ENCODE peak calls at places on chromosomes 13 and 19, in ten cellular contexts. T is stimulated activated CD4-positive, alpha-beta T cell treated with anti-CD3 and anti-CD28 coated beads, Interleukin-12 subunit alpha, Interleukin-12 subunit beta, amount 100 ng/mL, for 4 hours; M is upper lobe of right lung; D is HFFc6; N is heart left ventricle; P is NCI-H2227 treated with DMSO at 0.1 percent for 48 hours; I is pancreas; V is fibroblast of the conjunctiva; W is osteocyte; J is astrocyte of the cerebellum. A is an unnamed sample.

GRCh38 chr13:106561551-106562170 is 6.3 kb downstream of the ARGLU1 start:
- DNase-seq in P (no peak), I (no peak), T (peak), N (peak), J (no peak), D (no peak), W (no peak), M (no peak), V (no peak), A (no peak)

GRCh38 chr13:20193142-20193923 is 595 bp upstream of the GJB2 start:
- DNase-seq in D (no peak), P (no peak), J (no peak), M (no peak), I (no peak), T (no peak), W (no peak), V (no peak), N (no peak), A (no peak)

GRCh38 chr13:79062291-79062690 is 343.8 kb downstream of the RBM26 start:
- DNase-seq in D (no peak), T (no peak), V (no peak), M (no peak), J (no peak), N (no peak), I (no peak), W (no peak), P (no peak), A (no peak)

GRCh38 chr13:111938743-111939142 is 128.2 kb upstream of the SOX1 start:
- DNase-seq in N (no peak), P (no peak), V (no peak), I (no peak), W (peak), J (no peak), D (no peak), M (no peak), T (no peak), A (no peak)

GRCh38 chr13:29849731-29850212 is 645 bp downstream of the UBL3 start:
- DNase-seq in N (peak), T (peak), J (no peak), P (no peak), I (peak), W (no peak), V (no peak), D (peak), M (peak), A (peak)

GRCh38 chr13:26050568-26051230 is 1.1 kb downstream of the SHISA2 start:
- DNase-seq in W (peak), I (no peak), D (no peak), M (peak), T (no peak), P (peak), N (peak), V (no peak), J (no peak), A (peak)

GRCh38 chr19:38209671-38210457 is 14.2 kb downstream of the DPF1 start:
- DNase-seq in D (peak), J (no peak), P (peak), M (peak), V (peak), T (no peak), W (no peak), N (peak), I (no peak), A (peak)

GRCh38 chr19:29586401-29586800 is 19.7 kb upstream of the POP4 start:
- DNase-seq in J (no peak), D (no peak), N (no peak), I (no peak), M (no peak), P (no peak), T (no peak), W (no peak), V (no peak), A (no peak)

GRCh38 chr13:110963554-110963970 is 48.7 kb upstream of the ANKRD10 start:
- DNase-seq in D (no peak), M (no peak), T (no peak), P (no peak), V (no peak), N (no peak), J (no peak), I (no peak), W (no peak), A (no peak)

GRCh38 chr19:18659281-18660050 is 22.6 kb downstream of the KLHL26 start:
- DNase-seq in M (no peak), V (no peak), D (no peak), T (no peak), N (peak), J (no peak), W (no peak), I (no peak), P (no peak), A (no peak)

GRCh38 chr13:30863231-30863630 is 42.8 kb upstream of the MEDAG start:
- DNase-seq in W (no peak), P (no peak), D (no peak), J (no peak), V (no peak), N (no peak), M (no peak), T (no peak), I (no peak), A (no peak)

GRCh38 chr19:14150770-14151661 is 14.6 kb upstream of the ASF1B start:
- DNase-seq in M (no peak), P (no peak), V (no peak), T (no peak), J (no peak), N (no peak), D (no peak), W (no peak), I (no peak), A (no peak)

GRCh38 chr19:4811328-4812131 is 20.0 kb downstream of the TICAM1 start:
- DNase-seq in N (peak), D (peak), P (no peak), M (peak), V (peak), I (peak), T (peak), J (no peak), W (peak), A (peak)

GRCh38 chr13:35356572-35356971 is 119.9 kb downstream of the MAB21L1 start:
- DNase-seq in N (no peak), D (no peak), P (no peak), I (no peak), W (no peak), M (no peak), V (no peak), J (no peak), T (no peak), A (no peak)

GRCh38 chr19:33799507-33799906 is 2.8 kb downstream of the KCTD15 start:
- DNase-seq in P (no peak), J (no peak), D (no peak), M (no peak), V (no peak), I (no peak), N (no peak), W (no peak), T (no peak), A (no peak)

GRCh38 chr19:54558339-54558738 is 15.3 kb upstream of the LILRA2 start:
- DNase-seq in M (no peak), P (no peak), J (no peak), N (no peak), W (peak), T (no peak), V (no peak), D (no peak), I (no peak), A (no peak)

GRCh38 chr13:46039421-46040036 is 13.0 kb downstream of the ZC3H13 start:
- DNase-seq in N (no peak), J (no peak), I (no peak), W (no peak), D (no peak), M (no peak), T (no peak), P (no peak), V (no peak), A (no peak)

A was measured in SK-N-DZ.